ENCODE peak calls at places on chromosomes 5 and 9, in five cellular contexts. One of them, this sample, is unnamed.

GRCh38 chr9:128124451-128124850 is 3.1 kb downstream of the PTGES2 start:
- DNase-seq in GM12864: no peak
- DNase-seq in hypothalamus: no peak
- DNase-seq in IMR-90: no peak
- DNase-seq in GDM1: no peak
- DNase-seq in this sample: no peak

GRCh38 chr5:109689740-109690455 is at the start of gene MAN2A1:
- DNase-seq in GM12864: peak; percentile 36
- DNase-seq in hypothalamus: peak; percentile 66
- DNase-seq in IMR-90: peak; percentile 47
- DNase-seq in GDM1: peak; percentile 76
- DNase-seq in this sample: peak; percentile 80

GRCh38 chr5:111935835-111936234 is 178.8 kb upstream of the NREP start:
- DNase-seq in GM12864: no peak
- DNase-seq in hypothalamus: no peak
- DNase-seq in IMR-90: no peak
- DNase-seq in GDM1: no peak
- DNase-seq in this sample: no peak

GRCh38 chr9:76665458-76665857 is 98.8 kb upstream of the PCA3 start:
- DNase-seq in GM12864: no peak
- DNase-seq in hypothalamus: no peak
- DNase-seq in IMR-90: no peak
- DNase-seq in GDM1: no peak
- DNase-seq in this sample: no peak

GRCh38 chr9:70607926-70608325 is 193.5 kb upstream of the KLF9 start:
- DNase-seq in GM12864: no peak
- DNase-seq in hypothalamus: no peak
- DNase-seq in IMR-90: no peak
- DNase-seq in GDM1: peak; percentile 83
- DNase-seq in this sample: no peak

GRCh38 chr9:114207034-114207815 is 51.9 kb downstream of the COL27A1 start:
- DNase-seq in GM12864: no peak
- DNase-seq in hypothalamus: no peak
- DNase-seq in IMR-90: peak; percentile 51
- DNase-seq in GDM1: no peak
- DNase-seq in this sample: peak; percentile 5

GRCh38 chr9:2158111-2158610 is 143.0 kb downstream of the SMARCA2 start:
- DNase-seq in GM12864: peak; percentile 59
- DNase-seq in hypothalamus: no peak
- DNase-seq in IMR-90: peak; percentile 67
- DNase-seq in GDM1: no peak
- DNase-seq in this sample: peak; percentile 84

GRCh38 chr9:19074836-19075235 is 25.6 kb downstream of the RRAGA start:
- DNase-seq in GM12864: no peak
- DNase-seq in hypothalamus: no peak
- DNase-seq in IMR-90: peak; percentile 22
- DNase-seq in GDM1: no peak
- DNase-seq in this sample: peak; percentile 54

GRCh38 chr9:3647652-3648051 is 121.9 kb upstream of the RFX3 start:
- DNase-seq in GM12864: no peak
- DNase-seq in hypothalamus: no peak
- DNase-seq in IMR-90: no peak
- DNase-seq in GDM1: no peak
- DNase-seq in this sample: no peak

GRCh38 chr9:33263131-33263935 is 1.2 kb downstream of the BAG1 start:
- DNase-seq in GM12864: no peak
- DNase-seq in hypothalamus: no peak
- DNase-seq in IMR-90: no peak
- DNase-seq in GDM1: no peak
- DNase-seq in this sample: peak; percentile 7

GRCh38 chr5:133966090-133966489 is 2.3 kb downstream of the C5orf15 start:
- DNase-seq in GM12864: no peak
- DNase-seq in hypothalamus: no peak
- DNase-seq in IMR-90: no peak
- DNase-seq in GDM1: no peak
- DNase-seq in this sample: no peak

GRCh38 chr5:76622973-76623596 is at the start of gene F2RL2:
- DNase-seq in GM12864: no peak
- DNase-seq in hypothalamus: no peak
- DNase-seq in IMR-90: peak; percentile 93
- DNase-seq in GDM1: no peak
- DNase-seq in this sample: peak; percentile 77